ENCODE peak calls at places on chromosomes 5 and 9, in seven cellular contexts. M, T, Q, A, W, I and O are unnamed samples. For H3K9me3, the result is how much of the 10 kb centered on the place peaks cover.

GRCh38 chr5:91632871-91633270 is 249.8 kb upstream of the ARRDC3 start:
- DNase-seq in M (no peak), T (no peak), Q (no peak), A (no peak), W (no peak), I (peak), O (no peak)

GRCh38 chr9:112831281-112831851 is 59.3 kb downstream of the SLC46A2 start:
- DNase-seq in M (no peak), T (no peak), Q (no peak), A (no peak), W (peak), I (peak), O (no peak)

GRCh38 chr9:32424616-32425015 is 40.2 kb downstream of the ACO1 start:
- DNase-seq in M (peak), T (no peak), Q (peak), A (no peak), W (peak), I (peak), O (no peak)

GRCh38 chr9:69582544-69583297 is 89.5 kb downstream of the APBA1 start:
- DNase-seq in M (no peak), T (no peak), Q (no peak), A (peak), W (peak), I (peak), O (no peak)

GRCh38 chr5:82622205-82622604 is 344.1 kb upstream of the RPS23 start:
- DNase-seq in M (peak), T (no peak), Q (no peak), A (no peak), W (no peak), I (no peak), O (no peak)

GRCh38 chr5:119212666-119213065 is 141.8 kb downstream of the DMXL1 start:
- DNase-seq in M (no peak), T (no peak), Q (no peak), A (no peak), W (no peak), I (no peak), O (no peak)

GRCh38 chr9:98127226-98127625 is 8.2 kb upstream of the TRIM14 start:
- DNase-seq in M (no peak), T (no peak), Q (no peak), A (no peak), W (no peak), I (no peak), O (no peak)

GRCh38 chr5:112793201-112793600 is 55.5 kb downstream of the APC start:
- DNase-seq in M (no peak), T (no peak), Q (no peak), A (no peak), W (no peak), I (no peak), O (no peak)

GRCh38 chr9:78121488-78121887 is 89.9 kb upstream of the GNAQ start:
- DNase-seq in M (no peak), T (peak), Q (peak), A (peak), W (peak), I (peak), O (peak)

GRCh38 chr5:159987031-159987674 is 21.8 kb upstream of the TTC1 start:
- DNase-seq in M (peak), T (peak), Q (peak), A (peak), W (peak), I (peak), O (peak)

GRCh38 chr5:167998148-167998767 is 293.2 kb upstream of the WWC1 start:
- DNase-seq in M (peak), T (no peak), Q (no peak), A (no peak), W (no peak), I (no peak), O (no peak)

GRCh38 chr5:172758077-172758835 is 12.7 kb downstream of the DUSP1 start:
- DNase-seq in M (peak), T (no peak), Q (peak), A (peak), W (peak), I (peak), O (no peak)

GRCh38 chr9:115633099-115633498 is 515.1 kb upstream of the TNC start:
- DNase-seq in M (peak), T (no peak), Q (no peak), A (no peak), W (no peak), I (no peak), O (no peak)

GRCh38 chr5:168312606-168313297 is 21.3 kb downstream of the WWC1 start:
- DNase-seq in M (no peak), T (no peak), Q (no peak), A (no peak), W (no peak), I (peak), O (no peak)

GRCh38 chr5:99587983-99588382 is 659.2 kb upstream of the CHD1 start:
- DNase-seq in M (no peak), T (no peak), Q (no peak), A (no peak), W (no peak), I (no peak), O (no peak)

GRCh38 chr5:173435543-173435942 is 107.3 kb upstream of the STC2 start:
- DNase-seq in M (no peak), T (no peak), Q (no peak), A (peak), W (no peak), I (no peak), O (no peak)

GRCh38 chr9:36040271-36040925 is 3.7 kb downstream of the RECK start:
- DNase-seq in M (peak), T (no peak), Q (no peak), A (no peak), W (no peak), I (no peak), O (no peak)

GRCh38 chr5:181167814-181168488 is 20.6 kb downstream of the OR2V2 start:
- DNase-seq in M (no peak), T (no peak), Q (no peak), A (peak), W (no peak), I (peak), O (peak)

GRCh38 chr5:175246242-175246891 is 197.6 kb downstream of the DRD1 start:
- DNase-seq in M (peak), T (no peak), Q (peak), A (peak), W (no peak), I (peak), O (no peak)

GRCh38 chr5:60843693-60844428 is at the start of gene ELOVL7:
- DNase-seq in M (peak), T (no peak), Q (peak), A (peak), W (peak), I (peak), O (no peak)

GRCh38 chr5:53369681-53370080 is 110.7 kb upstream of the FST start:
- DNase-seq in M (peak), T (no peak), Q (no peak), A (no peak), W (no peak), I (no peak), O (no peak)

GRCh38 chr5:16234598-16234997 is 55.0 kb upstream of the MARCHF11 start:
- DNase-seq in M (no peak), T (no peak), Q (no peak), A (no peak), W (no peak), I (peak), O (no peak)

GRCh38 chr5:39207628-39208027 is 11.7 kb downstream of the FYB1 start:
- DNase-seq in M (no peak), T (no peak), Q (no peak), A (no peak), W (no peak), I (no peak), O (no peak)

GRCh38 chr9:131618785-131619184 is 73.5 kb downstream of the PRRT1B start:
- DNase-seq in M (no peak), T (no peak), Q (no peak), A (no peak), W (no peak), I (no peak), O (no peak)

GRCh38 chr5:139388198-139388821 is 1.4 kb downstream of the MZB1 start:
- DNase-seq in M (no peak), T (no peak), Q (no peak), A (peak), W (no peak), I (no peak), O (peak)

GRCh38 chr9:107794259-107794658 is 304.7 kb upstream of the KLF4 start:
- DNase-seq in M (no peak), T (no peak), Q (no peak), A (no peak), W (no peak), I (peak), O (no peak)

GRCh38 chr5:50727149-50727496 is 60.7 kb downstream of the PARP8 start:
- DNase-seq in M (no peak), T (no peak), Q (no peak), A (no peak), W (no peak), I (no peak), O (no peak)

GRCh38 chr9:115672477-115673316 is 480.9 kb upstream of the PAPPA start:
- DNase-seq in M (peak), T (no peak), Q (peak), A (peak), W (peak), I (peak), O (no peak)

GRCh38 chr9:107455461-107456155 is 34.0 kb downstream of the KLF4 start:
- DNase-seq in M (no peak), T (no peak), Q (no peak), A (no peak), W (no peak), I (no peak), O (no peak)

GRCh38 chr5:132230871-132231270 is 3.2 kb upstream of the P4HA2 start:
- DNase-seq in M (no peak), T (no peak), Q (no peak), A (no peak), W (no peak), I (no peak), O (no peak)

GRCh38 chr9:4126184-4126865 is 173.5 kb downstream of the GLIS3 start:
- DNase-seq in M (peak), T (no peak), Q (no peak), A (no peak), W (no peak), I (peak), O (no peak)

GRCh38 chr9:38022995-38023394 is 46.0 kb downstream of the SHB start:
- DNase-seq in M (no peak), T (no peak), Q (no peak), A (no peak), W (peak), I (peak), O (peak)

GRCh38 chr5:93589812-93590215 is 6.8 kb downstream of the NR2F1 start:
- DNase-seq in M (no peak), T (no peak), Q (no peak), A (no peak), W (no peak), I (no peak), O (no peak)

GRCh38 chr5:134086943-134087305 is 27.6 kb upstream of the TCF7 start:
- DNase-seq in M (no peak), T (peak), Q (no peak), A (no peak), W (no peak), I (no peak), O (no peak)

GRCh38 chr5:112329429-112330090 is 89.5 kb downstream of the EPB41L4A start:
- DNase-seq in M (no peak), T (no peak), Q (no peak), A (peak), W (no peak), I (no peak), O (peak)

GRCh38 chr9:79764377-79764776 is 192.6 kb downstream of the TLE4 start:
- DNase-seq in M (peak), T (no peak), Q (peak), A (no peak), W (no peak), I (peak), O (no peak)

GRCh38 chr9:129289883-129290282 is 111.8 kb upstream of the IER5L start:
- DNase-seq in M (no peak), T (no peak), Q (no peak), A (peak), W (no peak), I (no peak), O (no peak)

GRCh38 chr9:129287595-129288305 is 109.7 kb upstream of the IER5L start:
- DNase-seq in M (no peak), T (no peak), Q (no peak), A (peak), W (no peak), I (no peak), O (no peak)

GRCh38 chr9:129290606-129291005 is 112.5 kb upstream of the IER5L start:
- DNase-seq in M (no peak), T (no peak), Q (no peak), A (peak), W (peak), I (no peak), O (no peak)

GRCh38 chr9:129289131-129289731 is 111.2 kb upstream of the IER5L start:
- DNase-seq in M (no peak), T (no peak), Q (no peak), A (peak), W (no peak), I (no peak), O (no peak)

DNA sequence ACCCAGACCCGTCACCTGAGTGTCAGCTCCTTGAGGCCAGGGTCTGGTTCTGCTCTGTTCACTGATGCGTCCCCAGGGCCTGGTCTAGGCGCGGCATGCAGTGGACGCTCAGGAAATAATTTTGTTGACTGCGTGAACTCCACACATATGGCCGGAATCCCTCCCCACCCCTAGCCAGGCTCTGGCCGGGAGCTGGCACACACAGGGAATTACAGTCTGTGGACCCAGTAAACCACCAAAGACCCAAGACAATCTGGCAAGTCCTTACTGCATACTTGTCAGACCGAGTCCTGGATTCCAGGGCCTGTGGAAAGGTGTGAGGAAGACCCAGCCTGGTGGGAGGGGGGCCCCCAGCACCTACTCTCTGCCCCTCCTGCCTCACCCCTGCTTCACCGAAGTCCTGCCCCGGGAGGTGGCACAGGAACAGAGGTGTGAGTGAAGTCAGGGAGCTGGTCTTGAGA is 113.0 kb upstream of the IER5L start:
- DNase-seq in M (no peak), T (no peak), Q (no peak), A (peak), W (no peak), I (no peak), O (no peak)
- H3K4me3 ChIP-seq in M (no peak), T (no peak), Q (no peak), A (no peak), W (no peak), I (no peak), O (no peak)

DNA sequence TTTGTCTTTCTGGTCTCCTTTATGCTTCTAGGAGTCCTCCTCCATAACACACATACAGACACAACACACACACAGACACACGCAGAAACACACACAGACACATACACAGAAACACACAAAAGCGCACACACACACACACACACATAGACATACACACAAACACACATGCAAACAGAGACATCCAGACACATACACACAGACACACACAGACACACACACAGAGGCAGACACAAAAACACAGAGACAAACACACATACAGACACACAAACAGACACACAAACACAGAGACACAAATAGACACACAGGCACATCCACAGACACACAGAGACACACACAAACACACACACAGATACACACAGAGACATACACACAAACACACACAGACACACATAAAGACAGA is 220.2 kb downstream of the IRX2 start:
- DNase-seq in M (no peak), T (no peak), Q (peak), A (no peak), W (no peak), I (no peak), O (no peak)
- H3K9me3 ChIP-seq in M (under half), T (under half), Q (under half), A (under half), W (under half), I (under half), O (under half)

GRCh38 chr9:123268240-123268949 is at the start of gene STRBP:
- DNase-seq in M (peak), T (peak), Q (peak), A (peak), W (peak), I (peak), O (peak)

GRCh38 chr9:123269316-123269715 is 930 bp upstream of the STRBP start:
- DNase-seq in M (no peak), T (no peak), Q (no peak), A (no peak), W (no peak), I (no peak), O (no peak)

GRCh38 chr9:123266655-123267421 is 1.5 kb downstream of the STRBP start:
- DNase-seq in M (no peak), T (no peak), Q (no peak), A (no peak), W (no peak), I (no peak), O (no peak)

GRCh38 chr9:123268950-123269302 is 540 bp upstream of the STRBP start:
- DNase-seq in M (no peak), T (no peak), Q (no peak), A (no peak), W (no peak), I (no peak), O (no peak)

DNA sequence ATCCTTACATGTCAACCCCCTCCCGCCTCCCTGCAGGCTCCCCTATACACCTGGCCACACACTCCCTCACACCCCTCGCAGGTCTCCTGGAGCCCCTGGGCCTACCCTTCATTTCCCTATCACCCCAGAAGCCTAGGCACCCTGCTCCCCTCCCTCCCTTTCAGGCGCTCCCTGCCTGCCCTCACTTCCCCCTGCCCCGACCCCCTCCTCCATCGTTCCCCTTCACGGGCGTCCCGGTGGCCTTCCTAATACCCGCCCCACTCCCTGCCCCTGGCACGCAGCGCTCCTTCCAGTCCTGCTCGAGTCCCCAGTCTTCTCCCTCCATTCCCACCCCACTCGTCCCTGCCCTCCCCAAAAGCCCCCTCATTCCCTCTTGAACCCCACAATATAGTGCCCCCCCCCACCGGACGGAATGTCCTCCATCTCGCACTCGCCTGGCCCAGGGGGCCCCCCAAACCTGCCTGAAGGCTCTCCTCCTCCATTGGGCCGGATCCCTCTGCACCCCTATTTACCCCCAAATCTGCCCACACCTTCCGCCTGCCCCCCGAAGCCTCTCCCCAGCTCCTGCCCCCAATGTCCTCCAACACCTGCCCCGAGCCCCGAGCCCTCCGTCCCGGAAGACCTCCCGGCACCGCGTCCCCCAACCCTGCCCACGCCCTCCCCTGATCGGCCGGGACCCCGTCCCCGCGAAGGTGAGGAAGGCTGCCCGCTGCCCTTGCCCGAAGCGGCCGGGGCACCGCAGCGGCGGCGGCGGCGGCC is 726 bp downstream of the STRBP start:
- DNase-seq in M (no peak), T (peak), Q (no peak), A (peak), W (peak), I (no peak), O (peak)
- H3K27ac ChIP-seq in M (no peak), T (no peak), Q (no peak), A (peak), W (no peak), I (no peak), O (peak)

DNA sequence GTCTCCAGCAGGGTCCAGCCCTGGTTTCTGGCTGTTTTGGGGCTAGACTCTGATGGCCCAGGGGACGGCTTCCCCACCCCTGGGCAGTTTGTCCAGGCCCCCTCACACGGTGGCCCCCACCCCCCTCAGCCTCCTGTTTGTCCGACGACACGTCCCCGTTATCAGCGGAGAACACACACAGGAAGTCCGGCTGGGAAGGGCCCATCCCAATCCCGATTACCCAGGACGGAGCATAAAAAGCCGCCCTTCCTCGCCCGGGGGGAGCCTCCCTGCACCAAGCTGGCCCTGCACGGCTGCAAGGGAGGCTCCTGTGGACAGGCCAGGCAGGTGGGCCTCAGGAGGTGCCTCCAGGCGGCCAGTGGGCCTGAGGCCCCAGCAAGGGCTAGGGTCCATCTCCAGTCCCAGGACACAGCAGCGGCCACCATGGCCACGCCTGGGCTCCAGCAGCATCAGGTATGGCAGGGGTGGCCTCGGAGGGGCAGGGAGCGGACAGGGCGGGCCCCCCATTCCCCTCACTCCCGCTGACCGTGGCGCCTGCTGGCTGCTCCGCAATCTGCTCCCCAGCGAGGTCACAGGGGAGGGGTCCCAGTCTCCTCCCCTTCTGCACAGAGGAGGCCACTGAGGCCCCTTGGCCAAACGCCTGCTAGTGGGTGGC is at the start of gene EGFL7:
- DNase-seq in M (no peak), T (no peak), Q (no peak), A (no peak), W (no peak), I (no peak), O (no peak)
- H3K4me3 ChIP-seq in M (no peak), T (no peak), Q (no peak), A (no peak), W (no peak), I (no peak), O (no peak)

GRCh38 chr5:33905381-33905780 is 13.6 kb upstream of the ADAMTS12 start:
- DNase-seq in M (peak), T (no peak), Q (no peak), A (no peak), W (no peak), I (no peak), O (no peak)
- H3K9me3 ChIP-seq in M (under half), T (under half), Q (under half), A (under half), W (under half), I (under half), O (under half)